ENCODE peak calls at places on chromosomes 6 and 20, in five cellular contexts. T is A549, D is WTC11, H is fibroblast of villous mesenchyme, R is omental fat pad. G is an unnamed sample.

GRCh38 chr6:50791900-50792508 is 26.7 kb upstream of the TFAP2B start:
- DNase-seq in T (peak), D (no peak), H (peak), R (no peak), G (no peak)

GRCh38 chr6:116370328-116370716 is 425 bp upstream of the DSE start:
- DNase-seq in T (peak), D (no peak), H (no peak), R (no peak), G (no peak)

GRCh38 chr6:90214461-90214860 is 82.2 kb downstream of the BACH2 start:
- DNase-seq in T (no peak), D (no peak), H (no peak), R (no peak), G (no peak)

GRCh38 chr6:4774715-4775590 is 1.3 kb upstream of the CDYL start:
- DNase-seq in T (no peak), D (peak), H (no peak), R (no peak), G (no peak)

GRCh38 chr6:109961666-109962065 is 16.4 kb upstream of the GPR6 start:
- DNase-seq in T (no peak), D (no peak), H (no peak), R (no peak), G (no peak)

GRCh38 chr20:2768632-2769015 is 31.8 kb downstream of the CPXM1 start:
- DNase-seq in T (no peak), D (no peak), H (no peak), R (no peak), G (no peak)

GRCh38 chr6:82251942-82252341 is 4.4 kb upstream of the IBTK start:
- DNase-seq in T (peak), D (no peak), H (peak), R (no peak), G (no peak)

GRCh38 chr6:89432875-89433636 is at the start of gene ANKRD6:
- DNase-seq in T (peak), D (peak), H (peak), R (peak), G (no peak)

GRCh38 chr20:60060006-60060557 is 101.9 kb downstream of the CDH26 start:
- DNase-seq in T (no peak), D (no peak), H (no peak), R (no peak), G (no peak)

DNA sequence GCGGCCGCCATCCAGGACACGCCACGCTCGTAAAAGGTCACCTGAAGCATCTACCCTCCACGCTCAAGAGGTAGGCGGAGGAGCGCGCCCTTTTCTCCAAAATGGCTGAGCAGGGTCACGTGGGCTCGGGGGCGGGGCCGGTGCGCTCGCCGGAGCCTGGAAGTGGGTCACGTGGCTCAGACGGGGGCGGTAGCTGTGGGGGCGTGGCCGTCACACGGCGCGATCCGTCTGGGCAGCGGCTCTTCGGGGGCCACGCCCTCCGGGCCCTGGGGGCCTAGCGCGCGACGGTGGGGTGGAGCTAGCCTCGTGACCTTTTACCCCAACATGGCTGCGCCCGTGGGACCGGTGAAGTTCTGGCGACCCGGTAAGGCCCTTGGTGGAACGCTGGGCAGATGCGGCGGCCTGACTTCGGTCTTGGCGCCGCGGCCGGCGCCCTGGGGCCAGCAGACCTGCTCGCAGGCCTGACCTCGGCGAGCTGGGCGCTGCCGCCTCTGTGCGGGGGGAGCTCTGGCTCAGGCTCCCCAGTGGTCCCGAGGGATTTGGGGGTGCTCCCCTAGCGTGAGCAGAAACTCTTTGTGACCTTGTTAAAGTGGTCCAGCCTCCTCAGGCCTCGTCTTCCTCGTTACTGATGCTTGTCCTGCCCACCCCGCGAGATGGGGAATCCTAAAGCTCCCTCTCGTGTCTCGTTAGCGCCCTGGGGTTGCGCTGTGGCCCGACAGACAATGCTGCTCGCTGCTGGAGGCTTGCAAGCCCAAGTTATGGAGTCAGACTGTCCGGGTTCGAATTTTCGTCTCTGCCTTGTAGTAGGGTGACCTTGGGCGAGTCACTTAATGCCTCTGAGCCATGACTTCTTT is at the start of gene DHX35:
- DNase-seq in T (peak), D (peak), H (peak), R (peak), G (peak)
- TF ChIP-seq CTCF in T (peak), D (no peak), H (peak), R (no peak), G (peak)

DNA sequence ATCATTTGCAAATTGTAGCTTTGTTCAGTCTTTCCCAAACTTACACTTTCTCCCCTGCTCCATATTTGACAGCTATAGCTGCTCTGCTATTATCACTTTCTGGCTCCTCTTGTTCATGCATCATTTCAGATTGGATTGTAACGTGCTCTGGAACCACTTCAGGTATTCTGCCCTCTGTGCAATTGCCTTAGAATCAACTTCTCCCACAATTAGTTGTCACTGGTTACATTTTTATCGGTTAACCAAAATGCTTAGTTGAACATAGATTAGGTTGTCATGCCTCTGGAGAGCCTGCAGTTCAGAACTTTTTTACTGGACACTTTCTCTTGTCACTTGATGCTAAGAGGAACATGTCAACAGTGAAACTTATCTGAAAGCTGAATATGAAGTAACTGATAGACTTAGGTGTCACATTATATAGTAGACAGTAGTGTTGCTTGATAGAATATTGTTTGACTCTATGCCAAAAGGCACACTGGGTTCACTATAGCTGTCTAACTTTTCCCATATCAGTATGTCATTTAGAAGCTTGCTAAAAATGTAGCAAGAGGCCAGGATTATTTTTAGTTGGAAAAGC is 127.7 kb upstream of the PTPRK start:
- DNase-seq in T (no peak), D (no peak), H (no peak), R (no peak), G (no peak)
- TF ChIP-seq CTCF in T (no peak), D (no peak), H (no peak), R (no peak), G (no peak)

GRCh38 chr6:117829594-117830319 is 77.3 kb upstream of the SLC35F1 start:
- DNase-seq in T (peak), D (peak), H (peak), R (no peak), G (no peak)
- TF ChIP-seq CTCF in T (peak), D (peak), H (peak), R (no peak), G (no peak)

GRCh38 chr6:166997768-166998255 is 1.4 kb upstream of the CEP43 start:
- DNase-seq in T (peak), D (peak), H (peak), R (peak), G (no peak)
- TF ChIP-seq CTCF in T (peak), D (no peak), H (peak), R (no peak), G (peak)

GRCh38 chr6:24504642-24505586 is 10.1 kb downstream of the ALDH5A1 start:
- DNase-seq in T (peak), D (no peak), H (peak), R (no peak), G (no peak)
- TF ChIP-seq CTCF in T (no peak), D (no peak), H (no peak), R (no peak), G (no peak)

DNA sequence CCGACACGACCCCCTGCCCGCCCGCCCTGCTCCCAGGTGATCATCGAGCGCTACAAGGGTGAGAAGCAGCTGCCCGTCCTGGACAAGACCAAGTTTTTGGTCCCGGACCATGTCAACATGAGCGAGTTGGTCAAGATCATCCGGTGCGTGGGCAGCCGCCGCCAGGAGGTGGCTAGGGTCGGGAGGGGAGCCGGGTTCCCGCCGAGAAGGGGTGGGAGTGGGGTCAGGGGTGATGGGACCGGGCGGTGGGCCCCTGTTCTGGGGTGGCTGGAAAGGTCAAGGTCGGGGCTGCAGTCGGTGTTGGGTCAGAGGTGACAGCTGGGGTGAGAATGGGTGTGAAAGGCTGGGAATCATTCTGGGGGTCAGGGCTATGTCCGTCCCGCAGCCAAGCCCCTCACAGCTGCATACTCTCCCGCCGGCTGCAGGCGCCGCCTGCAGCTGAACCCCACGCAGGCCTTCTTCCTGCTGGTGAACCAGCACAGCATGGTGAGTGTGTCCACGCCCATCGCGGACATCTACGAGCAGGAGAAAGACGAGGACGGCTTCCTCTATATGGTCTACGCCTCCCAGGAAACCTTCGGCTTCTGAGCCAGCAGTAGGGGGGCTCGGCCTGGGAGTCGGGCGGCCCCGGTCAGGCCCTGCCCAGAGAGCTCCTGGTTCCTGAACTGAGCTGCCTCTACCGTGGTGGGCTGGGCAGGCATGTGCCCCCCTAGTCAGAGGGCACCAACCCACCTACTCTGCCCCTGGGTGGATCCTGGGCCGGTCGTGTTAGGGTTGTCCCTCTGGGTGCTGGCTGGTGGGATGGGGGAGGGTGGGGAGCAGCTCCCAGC is 1.0 kb downstream of the MAP1LC3A start:
- DNase-seq in T (no peak), D (peak), H (no peak), R (no peak), G (no peak)
- TF ChIP-seq CTCF in T (no peak), D (no peak), H (no peak), R (no peak), G (no peak)

GRCh38 chr20:45407067-45407745 is 883 bp upstream of the DBNDD2 start:
- DNase-seq in T (no peak), D (no peak), H (peak), R (no peak), G (no peak)
- TF ChIP-seq CTCF in T (no peak), D (no peak), H (no peak), R (no peak), G (no peak)

GRCh38 chr20:51833326-51833725 is 31.0 kb upstream of the SALL4 start:
- DNase-seq in T (no peak), D (no peak), H (no peak), R (no peak), G (no peak)
- TF ChIP-seq CTCF in T (no peak), D (no peak), H (no peak), R (no peak), G (no peak)

GRCh38 chr6:147869869-147870268 is 361.4 kb downstream of the SAMD5 start:
- DNase-seq in T (no peak), D (no peak), H (no peak), R (no peak), G (no peak)
- TF ChIP-seq CTCF in T (no peak), D (no peak), H (no peak), R (no peak), G (no peak)